ENCODE peak calls at places on chromosomes 2 and 18, in ten cellular contexts. Y is stimulated activated naive CD8-positive, alpha-beta T cell treated with anti-CD3 and anti-CD28 coated beads, Interleukin-15, amount 100 ng/mL, for 72 hours; I is natural killer cell; U is heart left ventricle; E is T-helper 17 cell; R is left lung; W is activated naive CD8-positive, alpha-beta T cell treated with anti-CD3 and anti-CD28 coated beads, Interleukin-2, amount 10 ng/mL, durations not matched to agents 7 days and 5 days; T is lower lobe of right lung; N is foreskin keratinocyte; V is CD8-positive, alpha-beta T cell. M is an unnamed sample.

GRCh38 chr2:21754164-21754788 is 630.5 kb downstream of the TDRD15 start:
- ATAC-seq in Y (no peak), I (no peak), U (peak; percentile 58), E (no peak), R (peak; percentile 64), W (no peak), T (no peak), N (no peak), V (no peak), M (no peak)

GRCh38 chr2:25103287-25103871 is 61.5 kb downstream of the EFR3B start:
- ATAC-seq in Y (no peak), I (no peak), U (no peak), E (no peak), R (peak; percentile 47), W (no peak), T (no peak), N (peak; percentile 83), V (no peak), M (peak; percentile 88)

GRCh38 chr18:59994357-59994756 is 94.6 kb downstream of the PMAIP1 start:
- ATAC-seq in Y (peak; percentile 59), I (no peak), U (no peak), E (no peak), R (no peak), W (no peak), T (peak; percentile 29), N (no peak), V (no peak), M (peak; percentile 70)

GRCh38 chr18:44896817-44897216 is 216.1 kb downstream of the SETBP1 start:
- ATAC-seq in Y (no peak), I (no peak), U (no peak), E (no peak), R (no peak), W (no peak), T (no peak), N (no peak), V (no peak), M (no peak)

GRCh38 chr2:229454934-229455631 is 184.0 kb upstream of the PID1 start:
- ATAC-seq in Y (no peak), I (no peak), U (no peak), E (no peak), R (peak; percentile 57), W (no peak), T (peak; percentile 24), N (peak; percentile 95), V (no peak), M (peak; percentile 90)

GRCh38 chr2:190551928-190552327 is 17.4 kb upstream of the NEMP2 start:
- ATAC-seq in Y (peak; percentile 65), I (peak; percentile 97), U (no peak), E (peak; percentile 57), R (peak; percentile 55), W (peak; percentile 36), T (peak; percentile 26), N (no peak), V (peak; percentile 80), M (no peak)

GRCh38 chr2:12284487-12284886 is 432.2 kb upstream of the TRIB2 start:
- ATAC-seq in Y (peak; percentile 87), I (no peak), U (no peak), E (no peak), R (no peak), W (no peak), T (no peak), N (peak; percentile 65), V (no peak), M (no peak)

GRCh38 chr2:43086451-43087221 is 139.8 kb downstream of the ZFP36L2 start:
- ATAC-seq in Y (no peak), I (no peak), U (peak; percentile 88), E (no peak), R (peak; percentile 82), W (no peak), T (peak; percentile 83), N (peak; percentile 83), V (no peak), M (peak; percentile 75)

GRCh38 chr2:151391436-151391835 is 18.3 kb upstream of the RIF1 start:
- ATAC-seq in Y (no peak), I (no peak), U (no peak), E (no peak), R (no peak), W (no peak), T (no peak), N (no peak), V (no peak), M (no peak)

GRCh38 chr2:102418421-102418961 is 4.5 kb upstream of the IL18RAP start:
- ATAC-seq in Y (peak; percentile 68), I (peak; percentile 83), U (no peak), E (peak; percentile 86), R (no peak), W (peak; percentile 67), T (peak; percentile 52), N (no peak), V (peak; percentile 71), M (no peak)